ENCODE peak calls at places on chromosomes 4 and X, in five cellular contexts. One of them, this sample, is unnamed.

GRCh38 chr4:184439856-184440592 is 34.3 kb downstream of the IRF2 start:
- DNase-seq in transverse colon: no peak
- DNase-seq in stomach: peak; percentile 75
- DNase-seq in tibial nerve: no peak
- DNase-seq in A549: no peak
- DNase-seq in this sample: peak; percentile 46

GRCh38 chr4:146639414-146639814 is 721 bp downstream of the POU4F2 start:
- DNase-seq in A549: no peak
- DNase-seq in tibial nerve: no peak
- DNase-seq in transverse colon: no peak
- DNase-seq in stomach: no peak
- DNase-seq in this sample: no peak

GRCh38 chr4:171203425-171203824 is 609.8 kb upstream of the GALNTL6 start:
- DNase-seq in A549: peak; percentile 78
- DNase-seq in stomach: no peak
- DNase-seq in transverse colon: no peak
- DNase-seq in tibial nerve: no peak
- DNase-seq in this sample: no peak

GRCh38 chr4:7630559-7631287 is 196.0 kb upstream of the PSAPL1 start:
- DNase-seq in stomach: no peak
- DNase-seq in A549: peak; percentile 63
- DNase-seq in transverse colon: no peak
- DNase-seq in tibial nerve: peak; percentile 53
- DNase-seq in this sample: peak; percentile 15

GRCh38 chrX:9416562-9417319 is 48.1 kb upstream of the TBL1X start:
- DNase-seq in A549: no peak
- DNase-seq in tibial nerve: no peak
- DNase-seq in stomach: no peak
- DNase-seq in transverse colon: no peak
- DNase-seq in this sample: no peak

GRCh38 chr4:13642576-13642975 is 15.1 kb upstream of the BOD1L1 start:
- DNase-seq in transverse colon: no peak
- DNase-seq in tibial nerve: no peak
- DNase-seq in stomach: peak; percentile 28
- DNase-seq in A549: no peak
- DNase-seq in this sample: peak; percentile 23

GRCh38 chrX:85213792-85214530 is 29.6 kb downstream of the SATL1 start:
- DNase-seq in tibial nerve: no peak
- DNase-seq in stomach: no peak
- DNase-seq in transverse colon: no peak
- DNase-seq in A549: no peak
- DNase-seq in this sample: no peak

GRCh38 chrX:81875800-81876199 is 673.9 kb downstream of the SH3BGRL start:
- DNase-seq in transverse colon: no peak
- DNase-seq in A549: no peak
- DNase-seq in stomach: no peak
- DNase-seq in tibial nerve: no peak
- DNase-seq in this sample: no peak

GRCh38 chrX:65536291-65536690 is 1.7 kb upstream of the LAS1L start:
- DNase-seq in transverse colon: no peak
- DNase-seq in stomach: no peak
- DNase-seq in A549: no peak
- DNase-seq in tibial nerve: no peak
- DNase-seq in this sample: no peak

GRCh38 chr4:39043058-39043696 is 11.0 kb upstream of the TMEM156 start:
- DNase-seq in transverse colon: no peak
- DNase-seq in tibial nerve: no peak
- DNase-seq in stomach: no peak
- DNase-seq in A549: peak; percentile 61
- DNase-seq in this sample: peak; percentile 26

GRCh38 chr4:185892165-185892564 is 80.2 kb upstream of the SORBS2 start:
- DNase-seq in stomach: no peak
- DNase-seq in tibial nerve: no peak
- DNase-seq in transverse colon: no peak
- DNase-seq in A549: no peak
- DNase-seq in this sample: no peak

GRCh38 chr4:48725414-48725813 is 54.7 kb downstream of the FRYL start:
- DNase-seq in stomach: no peak
- DNase-seq in transverse colon: no peak
- DNase-seq in A549: no peak
- DNase-seq in tibial nerve: no peak
- DNase-seq in this sample: no peak

GRCh38 chrX:17411189-17411588 is 36.2 kb downstream of the NHS start:
- DNase-seq in transverse colon: no peak
- DNase-seq in tibial nerve: no peak
- DNase-seq in A549: no peak
- DNase-seq in stomach: no peak
- DNase-seq in this sample: no peak

GRCh38 chr4:63831590-63831989 is 577.7 kb downstream of the TECRL start:
- DNase-seq in A549: no peak
- DNase-seq in transverse colon: no peak
- DNase-seq in stomach: no peak
- DNase-seq in tibial nerve: no peak
- DNase-seq in this sample: no peak

GRCh38 chr4:107838138-107838618 is 13.4 kb downstream of the SGMS2 start:
- DNase-seq in tibial nerve: no peak
- DNase-seq in A549: no peak
- DNase-seq in transverse colon: no peak
- DNase-seq in stomach: no peak
- DNase-seq in this sample: no peak

GRCh38 chr4:187191676-187192075 is 468.0 kb upstream of the FAT1 start:
- DNase-seq in stomach: no peak
- DNase-seq in A549: no peak
- DNase-seq in transverse colon: no peak
- DNase-seq in tibial nerve: no peak
- DNase-seq in this sample: no peak

GRCh38 chrX:75547783-75548182 is 24.9 kb upstream of the ZDHHC15 start:
- DNase-seq in stomach: peak; percentile 57
- DNase-seq in transverse colon: peak; percentile 15
- DNase-seq in A549: no peak
- DNase-seq in tibial nerve: peak; percentile 40
- DNase-seq in this sample: peak; percentile 51

GRCh38 chrX:122565952-122566351 is 618.1 kb upstream of the GRIA3 start:
- DNase-seq in A549: peak; percentile 9
- DNase-seq in transverse colon: no peak
- DNase-seq in tibial nerve: no peak
- DNase-seq in stomach: no peak
- DNase-seq in this sample: peak; percentile 10

GRCh38 chr4:13706130-13706529 is 78.6 kb upstream of the BOD1L1 start:
- DNase-seq in transverse colon: no peak
- DNase-seq in A549: no peak
- DNase-seq in stomach: no peak
- DNase-seq in tibial nerve: no peak
- DNase-seq in this sample: no peak

GRCh38 chr4:82954212-82954611 is 53.7 kb downstream of the THAP9 start:
- DNase-seq in tibial nerve: no peak
- DNase-seq in A549: no peak
- DNase-seq in transverse colon: no peak
- DNase-seq in stomach: no peak
- DNase-seq in this sample: no peak

GRCh38 chr4:23023121-23023520 is 330.4 kb downstream of the GBA3 start:
- DNase-seq in transverse colon: no peak
- DNase-seq in stomach: no peak
- DNase-seq in tibial nerve: no peak
- DNase-seq in A549: no peak
- DNase-seq in this sample: no peak

GRCh38 chr4:155012469-155012868 is 196.0 kb upstream of the NPY2R start:
- DNase-seq in stomach: no peak
- DNase-seq in A549: no peak
- DNase-seq in transverse colon: no peak
- DNase-seq in tibial nerve: no peak
- DNase-seq in this sample: no peak

GRCh38 chr4:133450813-133451212 is 301.7 kb downstream of the PCDH10 start:
- DNase-seq in stomach: no peak
- DNase-seq in A549: no peak
- DNase-seq in transverse colon: no peak
- DNase-seq in tibial nerve: no peak
- DNase-seq in this sample: no peak

DNA sequence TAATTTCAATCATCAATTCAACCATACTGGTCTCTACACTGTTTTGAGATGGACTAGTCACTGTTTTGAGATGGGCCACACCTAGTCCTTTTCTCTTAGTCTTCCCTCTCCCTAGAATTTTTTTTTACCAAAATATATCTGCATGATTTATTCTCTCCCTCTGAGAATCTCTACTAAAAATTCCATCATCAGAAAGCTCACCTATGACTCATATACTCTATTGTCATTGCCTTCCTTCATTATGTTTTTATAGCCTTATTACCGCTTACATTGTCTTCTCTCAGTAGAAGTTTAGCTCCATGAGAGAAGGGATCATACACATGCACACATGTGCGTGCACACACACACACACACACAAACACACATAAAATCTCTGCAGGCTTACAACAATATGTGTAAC is 303.6 kb downstream of the PCDH10 start:
- DNase-seq in stomach: no peak
- DNase-seq in transverse colon: no peak
- DNase-seq in tibial nerve: no peak
- DNase-seq in A549: no peak
- DNase-seq in this sample: no peak
- H3K4me3 ChIP-seq in stomach: no peak overlapping the region
- H3K4me3 ChIP-seq in transverse colon: no peak overlapping the region
- H3K4me3 ChIP-seq in tibial nerve: no peak overlapping the region
- H3K4me3 ChIP-seq in A549: no peak overlapping the region
- H3K4me3 ChIP-seq in this sample: no peak overlapping the region

DNA sequence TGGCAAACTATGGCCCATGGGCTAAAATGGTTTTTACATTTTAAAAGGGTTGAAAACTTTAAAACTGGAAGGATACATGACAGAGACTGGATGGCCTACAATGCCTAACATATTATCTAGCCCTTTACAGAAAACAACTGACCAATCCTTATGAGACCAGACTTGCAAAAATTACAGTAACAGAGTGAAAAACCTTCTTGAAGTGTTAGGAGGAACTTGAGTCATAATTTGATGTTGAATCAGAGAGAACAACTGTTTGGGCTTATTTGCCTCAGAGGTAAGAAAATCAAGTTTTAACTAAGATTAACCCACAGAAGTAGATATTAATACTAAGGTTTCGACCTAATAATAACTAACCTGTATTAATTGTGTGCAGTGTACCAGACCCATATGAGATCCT is 12.4 kb upstream of the NAP1L5 start:
- DNase-seq in tibial nerve: no peak
- DNase-seq in transverse colon: no peak
- DNase-seq in A549: no peak
- DNase-seq in stomach: no peak
- DNase-seq in this sample: no peak
- TF ChIP-seq POLR2A in tibial nerve: no peak
- TF ChIP-seq POLR2A in transverse colon: no peak
- TF ChIP-seq POLR2A in A549: no peak
- TF ChIP-seq POLR2A in stomach: no peak
- TF ChIP-seq POLR2A in this sample: no peak

DNA sequence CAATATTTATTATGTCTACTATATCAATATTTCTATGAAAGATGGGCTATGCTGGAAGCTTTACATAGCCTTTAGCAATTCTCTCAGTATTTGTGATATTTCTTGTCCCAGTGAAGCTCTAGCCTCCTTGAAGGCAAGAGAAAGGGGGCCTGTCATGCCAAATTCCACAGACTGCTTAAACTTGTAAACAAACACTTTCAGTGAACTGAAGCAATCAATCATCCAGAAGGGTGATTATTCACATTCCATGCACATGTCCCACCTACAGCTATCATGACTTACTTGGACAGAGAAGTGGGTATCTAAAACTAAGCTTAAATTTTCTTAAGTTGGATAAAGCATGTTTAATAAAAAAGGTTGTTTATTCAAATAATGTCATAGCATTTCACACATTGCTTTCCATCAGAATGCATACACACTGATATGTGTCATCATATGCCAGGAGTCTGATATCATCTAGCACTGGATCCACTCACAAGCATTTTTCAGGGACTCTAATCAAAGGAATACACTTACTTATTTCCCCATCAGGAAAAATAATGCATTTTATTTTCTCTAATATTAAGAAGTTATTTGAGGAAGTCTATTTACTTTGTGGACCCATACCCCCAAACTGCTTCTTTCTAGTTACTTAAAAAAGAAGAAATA is 1.2 kb upstream of the FSTL5 start:
- DNase-seq in transverse colon: no peak
- DNase-seq in tibial nerve: no peak
- DNase-seq in stomach: no peak
- DNase-seq in A549: no peak
- DNase-seq in this sample: no peak
- H3K4me3 ChIP-seq in transverse colon: no peak overlapping the region
- H3K4me3 ChIP-seq in tibial nerve: no peak overlapping the region
- H3K4me3 ChIP-seq in stomach: no peak overlapping the region
- H3K4me3 ChIP-seq in A549: peak overlapping the region; percentile 54
- H3K4me3 ChIP-seq in this sample: no peak overlapping the region

DNA sequence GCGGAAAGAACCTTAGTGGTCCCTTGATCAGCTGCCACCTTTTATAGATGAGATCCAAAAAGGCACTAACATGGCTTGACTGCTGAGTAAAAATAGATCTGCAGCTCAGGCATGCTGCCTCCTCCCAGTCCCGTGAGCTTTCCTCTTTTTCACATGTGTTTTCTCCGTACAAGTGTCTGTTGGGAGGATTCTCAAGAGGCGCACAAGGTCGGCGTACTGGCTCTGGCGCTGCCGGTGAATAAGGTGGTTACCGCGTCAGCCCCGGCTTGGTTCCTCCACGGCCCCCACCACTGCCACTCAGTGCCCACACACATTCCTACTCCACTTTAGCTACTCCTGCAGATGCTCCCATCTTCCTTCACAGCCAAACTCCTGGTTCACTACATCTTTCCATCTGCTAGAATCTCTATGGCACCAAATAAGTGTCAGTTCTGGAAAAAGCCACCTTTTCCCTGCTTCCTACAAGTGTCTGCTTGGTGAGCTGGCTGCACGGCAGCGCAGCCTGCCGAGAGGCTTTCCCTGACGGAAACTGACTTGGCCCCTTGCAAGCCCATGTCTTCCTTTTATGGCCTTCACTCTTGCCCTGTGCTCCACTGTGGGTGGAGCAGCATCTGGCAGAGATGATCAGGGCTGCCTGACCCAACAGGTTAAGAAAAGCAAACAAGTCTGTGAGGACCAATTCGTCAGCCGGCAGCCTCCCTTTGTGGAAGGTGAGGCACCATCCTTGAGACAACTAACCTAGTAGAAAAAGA is 99.8 kb downstream of the KLHL8 start:
- DNase-seq in stomach: no peak
- DNase-seq in A549: no peak
- DNase-seq in tibial nerve: peak; percentile 47
- DNase-seq in transverse colon: peak; percentile 69
- DNase-seq in this sample: no peak
- TF ChIP-seq POLR2A in stomach: no peak
- TF ChIP-seq POLR2A in A549: no peak
- TF ChIP-seq POLR2A in tibial nerve: no peak
- TF ChIP-seq POLR2A in transverse colon: no peak
- TF ChIP-seq POLR2A in this sample: no peak